ENCODE peak calls at places on chromosome 19, in four cellular contexts. J, Z, E and W are unnamed samples.
A peak's percentile ranks its signal among the peaks of the same experiment; 100 is the strongest.

GRCh38 chr19:38862321-38863059 is 12.7 kb upstream of the HNRNPL start:
- DNase-seq in J (no peak), Z (no peak), E (peak; percentile 90), W (no peak)

GRCh38 chr19:54156953-54157352 is 2.6 kb downstream of the LENG1 start:
- DNase-seq in J (no peak), Z (no peak), E (no peak), W (no peak)

GRCh38 chr19:18100710-18101109 is 3.1 kb downstream of the MAST3 start:
- DNase-seq in J (no peak), Z (no peak), E (peak; percentile 32), W (no peak)

GRCh38 chr19:1248454-1249297 is at the start of gene MIDN:
- DNase-seq in J (no peak), Z (peak; percentile 85), E (peak; percentile 83), W (peak; percentile 89)

GRCh38 chr19:15187026-15188007 is 13.5 kb downstream of the NOTCH3 start:
- DNase-seq in J (no peak), Z (peak; percentile 14), E (no peak), W (no peak)

GRCh38 chr19:17155251-17155650 is 59.9 kb upstream of the USE1 start:
- DNase-seq in J (no peak), Z (no peak), E (no peak), W (no peak)

GRCh38 chr19:1512671-1513491 is at the start of gene ADAMTSL5:
- DNase-seq in J (no peak), Z (peak; percentile 72), E (no peak), W (peak; percentile 77)

GRCh38 chr19:1151037-1151716 is 22.9 kb downstream of the SBNO2 start:
- DNase-seq in J (no peak), Z (no peak), E (no peak), W (no peak)

GRCh38 chr19:27974082-27974513 is 1238.9 kb downstream of the UQCRFS1 start:
- DNase-seq in J (no peak), Z (no peak), E (peak; percentile 60), W (no peak)

GRCh38 chr19:38657633-38658222 is 10.3 kb downstream of the ACTN4 start:
- DNase-seq in J (no peak), Z (no peak), E (peak; percentile 92), W (no peak)

GRCh38 chr19:33302974-33303790 is 848 bp upstream of the CEBPA start:
- DNase-seq in J (no peak), Z (no peak), E (no peak), W (no peak)

GRCh38 chr19:35301961-35302360 is 10.0 kb downstream of the MAG start:
- DNase-seq in J (no peak), Z (no peak), E (no peak), W (no peak)